ENCODE peak calls at places on chromosome 20, in five cellular contexts. Z is uterus, N is mucosa of descending colon, X is HCT116, H is neural progenitor cell. P is an unnamed sample.
A peak's percentile ranks its signal among the peaks of the same experiment; 100 is the strongest.

GRCh38 chr20:39702716-39703349 is 740.7 kb downstream of the DHX35 start:
- DNase-seq in Z (no peak), N (no peak), X (no peak), H (no peak), P (no peak)

GRCh38 chr20:41174373-41174772 is 37.0 kb downstream of the PLCG1 start:
- DNase-seq in Z (peak; percentile 14), N (no peak), X (no peak), H (no peak), P (no peak)

GRCh38 chr20:6495907-6496306 is 271.6 kb upstream of the BMP2 start:
- DNase-seq in Z (no peak), N (no peak), X (no peak), H (no peak), P (no peak)

GRCh38 chr20:37095108-37095608 is 639 bp downstream of the RBL1 start:
- DNase-seq in Z (no peak), N (peak; percentile 55), X (no peak), H (peak; percentile 24), P (no peak)

GRCh38 chr20:20803011-20803410 is 90.6 kb upstream of the RALGAPA2 start:
- DNase-seq in Z (no peak), N (no peak), X (no peak), H (no peak), P (no peak)

GRCh38 chr20:6489361-6490154 is 277.9 kb upstream of the BMP2 start:
- DNase-seq in Z (no peak), N (no peak), X (no peak), H (no peak), P (no peak)

GRCh38 chr20:54624701-54625472 is 149.5 kb downstream of the DOK5 start:
- DNase-seq in Z (no peak), N (no peak), X (no peak), H (peak; percentile 72), P (peak; percentile 66)

GRCh38 chr20:21710863-21711431 is 5.5 kb downstream of the PAX1 start:
- DNase-seq in Z (no peak), N (no peak), X (no peak), H (no peak), P (no peak)

GRCh38 chr20:32909896-32910571 is 51.3 kb downstream of the EFCAB8 start:
- DNase-seq in Z (no peak), N (peak; percentile 19), X (no peak), H (no peak), P (no peak)

GRCh38 chr20:41131594-41132387 is 5.6 kb upstream of the PLCG1 start:
- DNase-seq in Z (no peak), N (no peak), X (no peak), H (no peak), P (no peak)

GRCh38 chr20:50876063-50876685 is 55.1 kb downstream of the ADNP start:
- DNase-seq in Z (no peak), N (no peak), X (no peak), H (no peak), P (no peak)

DNA sequence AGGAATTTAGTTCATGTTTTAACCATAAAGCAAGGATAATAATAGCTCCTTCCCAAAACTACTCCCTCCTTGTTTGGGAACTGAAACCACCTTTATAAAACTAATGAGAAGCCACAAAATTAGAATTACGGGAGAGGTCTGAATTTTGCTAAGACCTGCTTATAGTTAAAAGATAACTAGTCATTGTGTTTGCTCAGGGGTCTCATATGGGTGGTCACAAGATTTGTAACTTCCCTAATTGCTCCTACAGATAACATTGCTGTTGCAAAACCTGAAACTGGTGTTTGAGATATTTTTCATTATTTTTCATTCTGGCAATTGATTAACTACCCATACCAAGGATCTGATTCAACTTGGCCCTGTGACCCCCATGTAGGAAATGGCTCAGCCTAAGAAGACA is 154.5 kb upstream of the PLCB4 start:
- DNase-seq in Z (no peak), N (no peak), X (no peak), H (no peak), P (no peak)
- H3K4me3 ChIP-seq in Z (no peak overlapping the region), N (no peak overlapping the region), X (no peak overlapping the region), H (no peak overlapping the region), P (no peak overlapping the region)

GRCh38 chr20:62935968-62936585 is 1.9 kb upstream of the GID8 start:
- DNase-seq in Z (no peak), N (no peak), X (no peak), H (peak; percentile 75), P (peak; percentile 55)
- H3K4me1 ChIP-seq in Z (peaks cover 16% of the 10 kb centered on the region), N (peaks cover 22% of the 10 kb centered on the region), X (peaks cover 34% of the 10 kb centered on the region), H (peaks cover 26% of the 10 kb centered on the region), P (no peaks in the 10 kb centered on the region)

GRCh38 chr20:56454754-56455153 is 13.7 kb upstream of the RTF2 start:
- DNase-seq in Z (no peak), N (no peak), X (no peak), H (no peak), P (no peak)
- H3K4me3 ChIP-seq in Z (no peak overlapping the region), N (no peak overlapping the region), X (no peak overlapping the region), H (no peak overlapping the region), P (no peak overlapping the region)

DNA sequence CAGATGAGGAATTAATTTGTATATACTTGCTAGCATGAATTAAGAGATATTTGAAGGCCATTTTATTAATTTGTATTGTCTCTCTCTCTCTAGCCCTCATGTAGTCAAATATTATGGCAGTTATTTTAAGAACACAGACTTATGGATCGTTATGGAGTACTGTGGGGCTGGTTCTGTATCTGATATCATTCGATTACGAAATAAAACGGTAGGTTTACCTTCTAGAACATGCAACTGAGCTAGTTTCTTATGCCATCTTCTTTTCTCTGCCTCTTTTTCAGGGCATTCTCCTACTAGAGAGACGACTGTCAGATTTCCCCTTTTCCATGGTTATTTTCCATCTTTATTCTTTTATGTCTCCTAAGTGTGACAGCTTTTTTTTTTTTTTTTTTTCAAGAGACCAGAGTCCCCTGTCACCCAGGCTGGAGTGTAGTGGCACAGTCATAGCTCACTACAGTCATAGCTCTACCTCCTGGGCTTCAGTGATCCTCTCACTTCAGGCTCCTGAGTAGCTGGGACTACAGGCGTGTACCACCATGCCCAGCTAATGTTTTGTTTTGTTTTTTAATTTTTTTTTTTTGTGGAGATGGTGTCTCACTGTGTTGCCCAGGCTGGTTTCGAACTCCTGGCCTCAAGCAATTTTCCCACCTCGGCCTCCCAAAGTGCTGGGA is 15.6 kb downstream of the STK4 start:
- DNase-seq in Z (no peak), N (no peak), X (no peak), H (no peak), P (no peak)
- H3K4me1 ChIP-seq in Z (no peaks in the 10 kb centered on the region), N (peaks cover 4% of the 10 kb centered on the region), X (no peaks in the 10 kb centered on the region), H (no peaks in the 10 kb centered on the region), P (no peaks in the 10 kb centered on the region)

DNA sequence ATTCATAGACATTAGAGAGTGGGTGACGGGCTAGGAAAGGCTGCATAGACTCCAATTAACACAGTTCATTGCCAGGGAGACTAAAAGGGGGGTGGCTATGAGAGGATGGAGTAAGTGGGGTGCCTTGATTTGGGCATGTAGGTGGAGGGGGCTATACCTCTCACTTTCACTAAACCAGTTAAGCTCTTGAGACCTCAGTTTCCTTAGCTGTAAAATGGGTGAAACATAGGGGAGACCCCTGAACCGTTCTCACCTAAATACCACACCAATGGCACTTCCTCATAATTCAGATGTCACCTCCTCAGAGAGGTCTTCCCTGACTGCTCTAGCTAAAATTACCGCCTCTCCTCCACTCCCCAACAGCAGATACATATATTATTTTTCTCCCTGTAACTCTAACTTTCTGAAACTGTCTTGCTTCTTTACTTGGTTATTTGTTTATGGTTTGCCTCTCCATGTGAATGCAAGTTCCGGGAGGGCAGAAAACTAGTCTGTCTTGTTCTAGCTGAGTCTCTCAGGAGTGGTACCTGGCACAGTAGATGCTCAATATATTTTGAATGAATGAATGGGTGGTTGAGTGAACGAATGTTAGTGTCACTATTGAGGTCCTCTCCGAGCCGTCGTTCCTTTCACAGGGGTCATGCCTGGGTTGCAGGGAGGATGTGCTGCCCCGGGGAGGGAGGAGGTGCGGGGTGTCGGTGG is 615 bp upstream of the EYA2 start:
- DNase-seq in Z (no peak), N (no peak), X (no peak), H (no peak), P (no peak)
- H3K4me3 ChIP-seq in Z (no peak overlapping the region), N (no peak overlapping the region), X (no peak overlapping the region), H (peak overlapping the region; percentile 60), P (peak overlapping the region; percentile 73)

GRCh38 chr20:58845706-58846105 is 5.0 kb downstream of the GNAS-AS1 start:
- DNase-seq in Z (no peak), N (no peak), X (no peak), H (no peak), P (no peak)
- H3K4me1 ChIP-seq in Z (no peaks in the 10 kb centered on the region), N (no peaks in the 10 kb centered on the region), X (no peaks in the 10 kb centered on the region), H (peaks cover 37% of the 10 kb centered on the region), P (no peaks in the 10 kb centered on the region)

GRCh38 chr20:57717797-57718196 is 8.0 kb upstream of the PMEPA1 start:
- DNase-seq in Z (no peak), N (no peak), X (no peak), H (no peak), P (no peak)

GRCh38 chr20:57719951-57720350 is 10.1 kb upstream of the PMEPA1 start:
- DNase-seq in Z (no peak), N (peak; percentile 43), X (no peak), H (no peak), P (no peak)

GRCh38 chr20:57716202-57716601 is 6.4 kb upstream of the PMEPA1 start:
- DNase-seq in Z (no peak), N (no peak), X (no peak), H (no peak), P (no peak)

GRCh38 chr20:57716893-57717292 is 7.1 kb upstream of the PMEPA1 start:
- DNase-seq in Z (no peak), N (no peak), X (no peak), H (no peak), P (no peak)

GRCh38 chr20:57718490-57719009 is 8.7 kb upstream of the PMEPA1 start:
- DNase-seq in Z (peak; percentile 98), N (peak; percentile 95), X (peak; percentile 96), H (peak; percentile 97), P (peak; percentile 98)
- H3K4me3 ChIP-seq in Z (peak overlapping the region; percentile 17), N (no peak overlapping the region), X (peak overlapping the region; percentile 12), H (peak overlapping the region; percentile 37), P (peak overlapping the region; percentile 68)

DNA sequence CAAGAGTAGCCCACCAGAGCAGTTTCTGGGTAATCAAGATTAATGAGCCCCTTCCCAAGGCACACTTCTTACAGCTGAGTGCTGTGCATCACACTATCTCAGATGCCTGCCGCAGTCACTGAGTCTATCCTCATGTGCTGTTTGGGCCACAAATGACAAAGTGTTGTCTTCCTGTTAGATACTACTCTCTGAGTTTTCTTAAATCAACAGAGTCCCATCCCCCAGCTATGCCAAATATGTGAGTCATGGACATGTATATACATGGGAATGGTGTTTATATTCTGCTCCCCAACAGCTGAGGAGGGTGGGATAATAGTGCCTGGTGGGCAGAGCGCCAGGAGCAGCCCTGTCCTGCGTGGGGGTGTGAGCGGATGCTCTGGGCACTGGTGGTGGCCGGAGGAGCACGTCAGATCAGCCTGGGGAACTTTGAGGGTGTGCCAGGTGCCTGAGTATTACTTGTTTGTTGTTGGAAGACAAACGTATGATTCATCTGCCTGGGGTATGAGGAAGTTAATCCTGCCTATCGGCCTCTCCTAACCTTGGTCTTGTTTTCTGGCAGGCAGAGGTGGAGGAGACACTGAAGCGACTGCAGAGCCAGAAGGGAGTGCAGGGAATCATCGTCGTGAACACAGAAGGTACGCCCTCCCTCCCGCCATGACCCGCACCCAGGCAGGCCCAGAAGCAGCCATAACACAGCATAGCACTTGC is 9.6 kb downstream of the DYNLRB1 start:
- DNase-seq in Z (peak; percentile 90), N (peak; percentile 88), X (peak; percentile 93), H (no peak), P (no peak)
- H3K4me1 ChIP-seq in Z (peaks cover 5% of the 10 kb centered on the region), N (peaks cover 37% of the 10 kb centered on the region), X (peaks cover 44% of the 10 kb centered on the region), H (no peaks in the 10 kb centered on the region), P (peaks cover 3% of the 10 kb centered on the region)

P was measured in endodermal cell.